ENCODE peak calls at places on chromosomes 1 and 21, in seven cellular contexts. Z, B, R, D, T, G and U are unnamed samples.
A peak's percentile ranks its signal among the peaks of the same experiment; 100 is the strongest.

GRCh38 chr1:173052681-173053196 is 2.0 kb upstream of the TNFSF18 start:
- DNase-seq in Z (no peak), B (no peak), R (no peak), D (no peak), T (no peak), G (no peak), U (peak; percentile 9)

GRCh38 chr1:235207202-235207565 is 46.1 kb upstream of the RBM34 start:
- DNase-seq in Z (no peak), B (no peak), R (peak; percentile 23), D (no peak), T (no peak), G (no peak), U (peak; percentile 11)

GRCh38 chr1:97820470-97821188 is 100.2 kb downstream of the DPYD start:
- DNase-seq in Z (no peak), B (no peak), R (no peak), D (no peak), T (no peak), G (no peak), U (peak; percentile 34)

GRCh38 chr1:205061227-205061626 is 18.2 kb downstream of the CNTN2 start:
- DNase-seq in Z (peak; percentile 62), B (no peak), R (no peak), D (no peak), T (no peak), G (no peak), U (no peak)

GRCh38 chr1:111197598-111198289 is 2.7 kb downstream of the DENND2D start:
- DNase-seq in Z (no peak), B (no peak), R (peak; percentile 68), D (no peak), T (no peak), G (no peak), U (peak; percentile 65)

GRCh38 chr1:40243371-40243770 is 4.4 kb upstream of the TMCO2 start:
- DNase-seq in Z (no peak), B (no peak), R (no peak), D (no peak), T (no peak), G (no peak), U (no peak)

GRCh38 chr1:199082778-199083389 is 444.0 kb downstream of the PTPRC start:
- DNase-seq in Z (no peak), B (no peak), R (no peak), D (no peak), T (no peak), G (no peak), U (no peak)

GRCh38 chr1:150696995-150697927 is at the start of gene GOLPH3L:
- DNase-seq in Z (peak; percentile 98), B (peak; percentile 95), R (peak; percentile 99), D (peak; percentile 92), T (peak; percentile 95), G (peak; percentile 75), U (peak; percentile 97)

GRCh38 chr1:52268372-52268771 is 97.6 kb downstream of the CC2D1B start:
- DNase-seq in Z (no peak), B (no peak), R (no peak), D (peak; percentile 7), T (no peak), G (no peak), U (no peak)

GRCh38 chr1:230632273-230632873 is 9.9 kb upstream of the COG2 start:
- DNase-seq in Z (no peak), B (no peak), R (peak; percentile 47), D (no peak), T (no peak), G (peak; percentile 16), U (peak; percentile 63)

GRCh38 chr21:24280591-24280990 is 1326.7 kb downstream of the MRPL39 start:
- DNase-seq in Z (no peak), B (no peak), R (no peak), D (no peak), T (no peak), G (no peak), U (no peak)

GRCh38 chr1:164608651-164609057 is 49.7 kb downstream of the PBX1 start:
- DNase-seq in Z (no peak), B (no peak), R (no peak), D (no peak), T (no peak), G (no peak), U (no peak)

GRCh38 chr1:21773585-21773984 is 9.4 kb downstream of the USP48 start:
- DNase-seq in Z (peak; percentile 2), B (no peak), R (no peak), D (no peak), T (no peak), G (no peak), U (no peak)

GRCh38 chr1:157781048-157781447 is 4.1 kb upstream of the FCRL2 start:
- DNase-seq in Z (no peak), B (no peak), R (no peak), D (no peak), T (no peak), G (no peak), U (no peak)

GRCh38 chr1:198934901-198935301 is 296.1 kb downstream of the PTPRC start:
- DNase-seq in Z (no peak), B (no peak), R (no peak), D (no peak), T (no peak), G (no peak), U (peak; percentile 50)

GRCh38 chr1:221429262-221429661 is 312.6 kb downstream of the DUSP10 start:
- DNase-seq in Z (no peak), B (no peak), R (no peak), D (no peak), T (no peak), G (no peak), U (no peak)

GRCh38 chr21:45037986-45038385 is 36.4 kb upstream of the ADARB1 start:
- DNase-seq in Z (peak; percentile 35), B (no peak), R (no peak), D (no peak), T (no peak), G (no peak), U (no peak)

GRCh38 chr21:34722684-34723300 is 54.0 kb downstream of the CLIC6 start:
- DNase-seq in Z (no peak), B (no peak), R (peak; percentile 46), D (no peak), T (no peak), G (no peak), U (peak; percentile 12)

GRCh38 chr1:159122005-159122621 is 45.5 kb upstream of the AIM2 start:
- DNase-seq in Z (no peak), B (no peak), R (no peak), D (no peak), T (no peak), G (no peak), U (no peak)

GRCh38 chr1:56399326-56400292 is 179.8 kb downstream of the PLPP3 start:
- DNase-seq in Z (no peak), B (no peak), R (no peak), D (no peak), T (no peak), G (no peak), U (peak; percentile 8)

GRCh38 chr1:113870778-113871177 is 734 bp downstream of the PTPN22 start:
- DNase-seq in Z (no peak), B (no peak), R (no peak), D (no peak), T (no peak), G (no peak), U (no peak)

GRCh38 chr1:113868387-113869083 is 3.0 kb downstream of the PTPN22 start:
- DNase-seq in Z (no peak), B (no peak), R (peak; percentile 17), D (no peak), T (no peak), G (no peak), U (no peak)

GRCh38 chr1:113874017-113874879 is 2.7 kb upstream of the PTPN22 start:
- DNase-seq in Z (no peak), B (no peak), R (peak; percentile 70), D (no peak), T (no peak), G (no peak), U (peak; percentile 60)

GRCh38 chr1:113872219-113872934 is 865 bp upstream of the PTPN22 start:
- DNase-seq in Z (no peak), B (no peak), R (peak; percentile 21), D (no peak), T (no peak), G (no peak), U (no peak)

DNA sequence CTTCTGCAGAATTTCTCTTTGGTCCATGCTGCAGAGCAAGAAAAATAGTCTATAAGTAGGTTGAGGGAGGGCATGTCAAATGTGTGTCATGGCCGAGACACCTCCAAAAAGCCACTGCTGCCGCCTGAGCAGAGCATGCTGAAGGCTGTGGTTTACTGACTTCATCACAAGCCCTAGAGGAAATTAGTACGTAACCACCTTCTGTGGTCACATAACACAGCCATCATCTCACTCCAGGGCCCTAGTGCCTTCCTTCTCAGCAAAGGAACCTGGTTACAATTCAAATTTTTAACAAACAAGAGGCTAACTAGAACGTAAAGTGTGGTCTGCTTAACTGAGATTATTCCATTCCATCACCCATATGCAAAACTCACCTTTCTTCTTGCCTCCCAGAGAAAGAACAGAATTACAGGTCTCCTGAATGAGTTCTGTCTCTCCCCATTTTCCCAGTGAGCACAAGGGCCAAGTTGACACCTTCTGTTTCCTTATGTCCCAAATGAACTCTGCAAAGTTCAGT is at the start of gene PTPN22:
- DNase-seq in Z (no peak), B (no peak), R (peak; percentile 65), D (peak; percentile 21), T (peak; percentile 36), G (peak; percentile 30), U (peak; percentile 30)
- TF ChIP-seq POLR2A in Z (no peak), B (no peak), R (no peak), D (no peak), T (no peak), G (no peak), U (peak; percentile 74)

GRCh38 chr1:46657775-46658174 is 10.4 kb downstream of the ATPAF1 start:
- DNase-seq in Z (no peak), B (no peak), R (no peak), D (no peak), T (no peak), G (no peak), U (no peak)
- TF ChIP-seq POLR2A in Z (no peak), B (no peak), R (no peak), D (no peak), T (no peak), G (no peak), U (no peak)

GRCh38 chr1:231702804-231703203 is 76.2 kb downstream of the DISC1 start:
- DNase-seq in Z (no peak), B (no peak), R (no peak), D (no peak), T (no peak), G (no peak), U (no peak)

GRCh38 chr1:231708394-231708793 is 81.8 kb downstream of the DISC1 start:
- DNase-seq in Z (no peak), B (no peak), R (no peak), D (no peak), T (no peak), G (no peak), U (no peak)

GRCh38 chr1:231702321-231702720 is 75.7 kb downstream of the DISC1 start:
- DNase-seq in Z (no peak), B (no peak), R (no peak), D (no peak), T (no peak), G (no peak), U (no peak)

GRCh38 chr1:231707407-231707806 is 80.8 kb downstream of the DISC1 start:
- DNase-seq in Z (no peak), B (no peak), R (no peak), D (no peak), T (no peak), G (no peak), U (no peak)

GRCh38 chr1:231705860-231706553 is 79.4 kb downstream of the DISC1 start:
- DNase-seq in Z (no peak), B (no peak), R (no peak), D (no peak), T (no peak), G (no peak), U (no peak)
- TF ChIP-seq POLR2A in Z (no peak), B (no peak), R (no peak), D (no peak), T (no peak), G (no peak), U (no peak)

GRCh38 chr1:48055854-48056253 is 58.7 kb upstream of the TRABD2B start:
- DNase-seq in Z (no peak), B (no peak), R (no peak), D (no peak), T (no peak), G (no peak), U (no peak)
- TF ChIP-seq POLR2A in Z (no peak), B (no peak), R (no peak), D (no peak), T (no peak), G (no peak), U (no peak)